ENCODE peak calls at places on chromosome 13, in seven cellular contexts. U, K, I, P, J, R and S are unnamed samples.

GRCh38 chr13:33483471-33483870 is 197.9 kb upstream of the STARD13 start:
- DNase-seq in U (peak; percentile 28), K (no peak), I (no peak), P (peak; percentile 40), J (no peak), R (no peak), S (no peak)

GRCh38 chr13:43127103-43127817 is 103.9 kb downstream of the DNAJC15 start:
- DNase-seq in U (no peak), K (peak; percentile 86), I (no peak), P (peak; percentile 28), J (no peak), R (no peak), S (no peak)

GRCh38 chr13:52845766-52846566 is 2.5 kb downstream of the PCDH8 start:
- DNase-seq in U (no peak), K (peak; percentile 88), I (peak; percentile 69), P (no peak), J (no peak), R (no peak), S (peak; percentile 88)

GRCh38 chr13:73754727-73755292 is 379.4 kb downstream of the KLF12 start:
- DNase-seq in U (peak; percentile 70), K (peak; percentile 67), I (peak; percentile 59), P (peak; percentile 64), J (peak; percentile 40), R (no peak), S (no peak)

GRCh38 chr13:58619396-58620113 is 988.0 kb downstream of the PCDH17 start:
- DNase-seq in U (no peak), K (peak; percentile 91), I (no peak), P (peak; percentile 46), J (no peak), R (no peak), S (no peak)

GRCh38 chr13:100478107-100478809 is 110.3 kb downstream of the GGACT start:
- DNase-seq in U (no peak), K (peak; percentile 36), I (no peak), P (no peak), J (peak; percentile 20), R (no peak), S (peak; percentile 56)

GRCh38 chr13:110162053-110162452 is 144.9 kb downstream of the COL4A1 start:
- DNase-seq in U (no peak), K (no peak), I (no peak), P (no peak), J (no peak), R (no peak), S (no peak)

GRCh38 chr13:77980592-77980991 is 62.0 kb upstream of the EDNRB start:
- DNase-seq in U (peak; percentile 81), K (peak; percentile 78), I (no peak), P (peak; percentile 88), J (peak; percentile 80), R (no peak), S (no peak)

GRCh38 chr13:26951581-26952177 is 191.1 kb upstream of the GPR12 start:
- DNase-seq in U (no peak), K (no peak), I (no peak), P (no peak), J (no peak), R (no peak), S (no peak)

GRCh38 chr13:75481176-75482069 is 546 bp downstream of the TBC1D4 start:
- DNase-seq in U (no peak), K (peak; percentile 59), I (peak; percentile 51), P (peak; percentile 53), J (peak; percentile 17), R (no peak), S (peak; percentile 52)

GRCh38 chr13:111791131-111791530 is 275.8 kb upstream of the SOX1 start:
- DNase-seq in U (no peak), K (no peak), I (no peak), P (no peak), J (no peak), R (no peak), S (no peak)

GRCh38 chr13:21061077-21061945 is at the start of gene LATS2:
- DNase-seq in U (peak; percentile 94), K (peak; percentile 97), I (peak; percentile 94), P (peak; percentile 94), J (peak; percentile 96), R (peak; percentile 80), S (peak; percentile 96)

GRCh38 chr13:33207616-33207964 is 78.0 kb downstream of the STARD13 start:
- DNase-seq in U (peak; percentile 98), K (no peak), I (no peak), P (peak; percentile 93), J (no peak), R (no peak), S (no peak)

GRCh38 chr13:26459276-26460131 is 98.0 kb upstream of the WASF3 start:
- DNase-seq in U (no peak), K (no peak), I (no peak), P (peak; percentile 13), J (no peak), R (no peak), S (no peak)

GRCh38 chr13:112783135-112783945 is 93.5 kb downstream of the ATP11A start:
- DNase-seq in U (peak; percentile 90), K (no peak), I (no peak), P (peak; percentile 40), J (no peak), R (no peak), S (no peak)

GRCh38 chr13:28716511-28716910 is 2.3 kb downstream of the SLC46A3 start:
- DNase-seq in U (peak; percentile 83), K (peak; percentile 97), I (no peak), P (peak; percentile 88), J (no peak), R (no peak), S (no peak)

GRCh38 chr13:66933994-66934393 is 296.1 kb downstream of the PCDH9 start:
- DNase-seq in U (peak; percentile 90), K (no peak), I (no peak), P (peak; percentile 38), J (no peak), R (no peak), S (no peak)

GRCh38 chr13:29438772-29439171 is 156.7 kb downstream of the SLC7A1 start:
- DNase-seq in U (no peak), K (no peak), I (no peak), P (no peak), J (peak; percentile 34), R (no peak), S (no peak)

GRCh38 chr13:76693086-76693485 is 193.1 kb downstream of the KCTD12 start:
- DNase-seq in U (no peak), K (no peak), I (no peak), P (peak; percentile 14), J (no peak), R (no peak), S (no peak)

GRCh38 chr13:35157143-35157755 is 215.2 kb downstream of the NBEA start:
- DNase-seq in U (peak; percentile 50), K (peak; percentile 64), I (peak; percentile 50), P (peak; percentile 66), J (peak; percentile 14), R (no peak), S (no peak)

GRCh38 chr13:50127017-50127725 is 111.9 kb downstream of the KCNRG start:
- DNase-seq in U (peak; percentile 50), K (peak; percentile 45), I (peak; percentile 45), P (peak; percentile 88), J (no peak), R (no peak), S (peak; percentile 58)

GRCh38 chr13:44331912-44332840 is 41.4 kb upstream of the SERP2 start:
- DNase-seq in U (peak; percentile 84), K (no peak), I (no peak), P (peak; percentile 85), J (no peak), R (no peak), S (no peak)

GRCh38 chr13:59790626-59791025 is 373.1 kb downstream of the DIAPH3 start:
- DNase-seq in U (peak; percentile 11), K (no peak), I (no peak), P (no peak), J (no peak), R (no peak), S (no peak)

GRCh38 chr13:37716395-37716794 is 117.8 kb upstream of the POSTN start:
- DNase-seq in U (peak; percentile 72), K (no peak), I (no peak), P (peak; percentile 28), J (no peak), R (no peak), S (no peak)
- H3K4ac ChIP-seq in U (no peak overlapping the region), K (no peak overlapping the region), I (no peak overlapping the region), P (no peak overlapping the region), J (no peak overlapping the region), R (no peak overlapping the region), S (no peak overlapping the region)

GRCh38 chr13:69324109-69324886 is 783.3 kb upstream of the ATXN8OS start:
- DNase-seq in U (no peak), K (no peak), I (peak; percentile 3), P (peak; percentile 50), J (no peak), R (no peak), S (no peak)
- H3K9ac ChIP-seq in U (no peak overlapping the region), K (no peak overlapping the region), I (no peak overlapping the region), P (no peak overlapping the region), J (no peak overlapping the region), R (no peak overlapping the region), S (no peak overlapping the region)

GRCh38 chr13:96294930-96295657 is 205.2 kb downstream of the HS6ST3 start:
- DNase-seq in U (no peak), K (no peak), I (no peak), P (no peak), J (no peak), R (peak; percentile 17), S (peak; percentile 30)
- H3K79me1 ChIP-seq in U (no peaks in the 10 kb centered on the region), K (no peaks in the 10 kb centered on the region), I (no peaks in the 10 kb centered on the region), P (no peaks in the 10 kb centered on the region), J (no peaks in the 10 kb centered on the region), R (no peaks in the 10 kb centered on the region), S (no peaks in the 10 kb centered on the region)

DNA sequence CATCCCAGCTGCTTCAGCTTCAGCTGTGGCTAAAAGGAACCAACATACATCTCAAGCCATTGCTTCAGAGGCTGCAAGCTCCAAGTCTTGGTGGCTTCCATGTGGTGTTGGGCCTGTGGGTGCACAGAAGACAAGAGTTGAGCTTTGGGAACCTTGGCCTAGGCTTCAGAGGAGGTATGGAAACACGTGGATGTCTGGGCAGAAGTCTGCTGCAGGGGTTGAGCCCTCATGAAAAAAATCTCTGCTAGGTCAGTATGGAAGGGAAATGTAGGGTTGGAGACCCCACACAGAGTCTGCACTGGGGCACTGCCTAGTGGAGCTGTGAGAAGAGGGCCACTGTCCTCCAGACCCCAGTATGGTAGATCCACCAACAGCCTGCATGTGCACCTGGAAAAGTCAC is 279.3 kb downstream of the MZT1 start:
- DNase-seq in U (no peak), K (no peak), I (no peak), P (no peak), J (no peak), R (no peak), S (no peak)
- H3K4ac ChIP-seq in U (no peak overlapping the region), K (no peak overlapping the region), I (no peak overlapping the region), P (no peak overlapping the region), J (no peak overlapping the region), R (no peak overlapping the region), S (no peak overlapping the region)

DNA sequence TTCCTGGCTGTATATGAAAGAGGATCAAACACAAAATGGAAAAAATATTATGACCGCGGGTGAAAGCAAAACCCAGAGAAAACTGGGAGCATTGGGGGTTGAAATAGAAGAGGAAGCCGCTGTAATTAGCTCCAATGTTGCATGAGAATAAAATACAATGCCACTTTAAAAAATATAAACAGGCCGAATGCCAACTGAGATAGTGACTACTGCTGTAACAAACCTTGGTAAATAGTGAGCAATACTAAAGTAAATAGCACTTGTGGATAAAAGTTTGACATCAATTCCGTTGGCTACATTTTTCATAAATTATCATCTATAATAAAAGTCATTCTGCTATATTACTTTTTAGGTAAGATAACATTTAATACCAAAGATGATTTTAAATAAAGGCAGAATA is 395.8 kb upstream of the MIR17HG start:
- DNase-seq in U (no peak), K (no peak), I (no peak), P (no peak), J (no peak), R (no peak), S (no peak)
- H3K9ac ChIP-seq in U (no peak overlapping the region), K (no peak overlapping the region), I (no peak overlapping the region), P (no peak overlapping the region), J (no peak overlapping the region), R (peak overlapping the region; percentile 34), S (no peak overlapping the region)

GRCh38 chr13:48648446-48648845 is 5.3 kb upstream of the CYSLTR2 start:
- DNase-seq in U (no peak), K (no peak), I (no peak), P (peak; percentile 49), J (no peak), R (no peak), S (no peak)
- H3K79me1 ChIP-seq in U (no peaks in the 10 kb centered on the region), K (no peaks in the 10 kb centered on the region), I (no peaks in the 10 kb centered on the region), P (no peaks in the 10 kb centered on the region), J (peaks cover 14% of the 10 kb centered on the region), R (no peaks in the 10 kb centered on the region), S (no peaks in the 10 kb centered on the region)